ENCODE peak calls at places on chromosomes 5 and 9, in ten cellular contexts. L is DMS153; F is left cardiac atrium; B is brain microvascular endothelial cell; A is stimulated activated CD8-positive, alpha-beta memory T cell treated with anti-CD3 and anti-CD28 coated beads, Interleukin-2, amount 100 ng/mL, for 48 hours; J is activated CD4-positive, alpha-beta T cell treated with anti-CD3 and anti-CD28 coated beads, Interleukin-2, amount 50 U/mL, for 4 hours; I is activated CD4-positive, CD25-positive, alpha-beta regulatory T cell; U is stomach; W is H7; P is stimulated activated naive B cell treated with anti-CD40 and anti-IgM and Interleukin-4, amounts not matched to agents 10 μg/mL and 1 μg/mL and 100 μg/mL, for 72 hours. X is an unnamed sample.

GRCh38 chr5:136036293-136036911 is 7.6 kb downstream of the TGFBI start:
- DNase-seq in P (no peak), W (no peak), J (no peak), I (no peak), B (no peak), L (no peak), U (no peak), A (no peak), F (no peak), X (peak)

GRCh38 chr9:34709196-34709978 is 549 bp downstream of the CCL21 start:
- DNase-seq in W (no peak), I (no peak), A (no peak), P (no peak), B (no peak), F (no peak), L (no peak), J (no peak), U (no peak), X (no peak)

GRCh38 chr9:132163457-132163875 is 1.6 kb downstream of the NTNG2 start:
- DNase-seq in A (no peak), P (no peak), L (no peak), B (no peak), I (no peak), U (no peak), F (no peak), W (no peak), J (no peak), X (no peak)

GRCh38 chr9:34716711-34717110 is 6.8 kb upstream of the CCL21 start:
- DNase-seq in F (no peak), A (no peak), J (no peak), U (no peak), I (no peak), L (no peak), P (no peak), W (no peak), B (no peak), X (no peak)

GRCh38 chr5:2201011-2201410 is 318.3 kb upstream of the IRX4 start:
- DNase-seq in A (no peak), J (no peak), U (no peak), B (no peak), I (no peak), F (no peak), P (no peak), W (no peak), L (no peak), X (no peak)

GRCh38 chr5:74517700-74518099 is 122.8 kb downstream of the ENC1 start:
- DNase-seq in B (peak), F (no peak), P (no peak), U (no peak), A (no peak), I (no peak), J (no peak), L (no peak), W (no peak), X (no peak)

GRCh38 chr9:8769153-8769552 is 969.6 kb upstream of the DMAC1 start:
- DNase-seq in I (no peak), B (no peak), A (no peak), W (no peak), P (no peak), J (no peak), U (no peak), F (no peak), L (peak), X (no peak)

GRCh38 chr9:95138474-95138873 is 179.0 kb downstream of the FANCC start:
- DNase-seq in U (no peak), P (no peak), J (no peak), W (peak), A (no peak), L (peak), B (no peak), I (no peak), F (no peak), X (no peak)

GRCh38 chr5:134503088-134503936 is 22.2 kb upstream of the JADE2 start:
- DNase-seq in P (peak), A (peak), L (no peak), B (peak), J (peak), U (peak), W (peak), F (peak), I (peak), X (peak)

GRCh38 chr5:67246108-67246507 is 49.5 kb upstream of the CD180 start:
- DNase-seq in B (peak), L (peak), J (no peak), F (no peak), P (no peak), U (no peak), A (no peak), I (no peak), W (peak), X (no peak)

GRCh38 chr9:76560481-76560891 is 101.5 kb downstream of the GCNT1 start:
- DNase-seq in I (no peak), W (no peak), P (no peak), L (no peak), B (peak), A (no peak), J (no peak), U (no peak), F (peak), X (peak)

GRCh38 chr9:70480405-70480980 is 66.0 kb upstream of the KLF9 start:
- DNase-seq in F (peak), B (peak), J (no peak), U (peak), A (no peak), I (no peak), P (no peak), W (peak), L (peak), X (peak)

GRCh38 chr5:21711854-21712752 is 1141.0 kb downstream of the CDH12 start:
- DNase-seq in J (no peak), W (no peak), P (no peak), F (no peak), B (no peak), I (no peak), U (no peak), L (no peak), A (no peak), X (no peak)

GRCh38 chr9:111566234-111566633 is 33.2 kb downstream of the PTGR1 start:
- DNase-seq in L (no peak), B (no peak), W (no peak), A (no peak), F (peak), J (no peak), U (no peak), P (no peak), I (no peak), X (no peak)

GRCh38 chr5:110050640-110051345 is 361.1 kb downstream of the MAN2A1 start:
- DNase-seq in A (no peak), F (no peak), W (no peak), U (no peak), I (no peak), J (no peak), P (no peak), L (no peak), B (no peak), X (no peak)

GRCh38 chr5:38509185-38509584 is 47.3 kb downstream of the LIFR start:
- DNase-seq in F (no peak), J (no peak), B (peak), W (no peak), I (no peak), L (no peak), P (no peak), A (no peak), U (no peak), X (no peak)

GRCh38 chr5:115816226-115817042 is at the start of gene CDO1:
- DNase-seq in F (peak), U (no peak), P (no peak), B (peak), L (no peak), A (no peak), I (no peak), W (peak), J (no peak), X (peak)

GRCh38 chr5:77138981-77139380 is 51.9 kb upstream of the ZBED3 start:
- DNase-seq in F (peak), A (no peak), B (peak), I (no peak), W (no peak), J (no peak), P (no peak), U (no peak), L (no peak), X (no peak)

GRCh38 chr5:3854069-3854741 is 258.6 kb downstream of the IRX1 start:
- DNase-seq in I (no peak), F (peak), L (no peak), B (no peak), A (no peak), P (no peak), W (no peak), U (no peak), J (no peak), X (no peak)

GRCh38 chr5:173484569-173484968 is 131.9 kb downstream of the BOD1 start:
- DNase-seq in J (no peak), A (no peak), F (no peak), U (no peak), L (no peak), P (no peak), I (no peak), W (no peak), B (no peak), X (no peak)

GRCh38 chr9:2276296-2276695 is 261.1 kb downstream of the SMARCA2 start:
- DNase-seq in F (no peak), I (no peak), U (no peak), W (no peak), P (no peak), B (no peak), J (no peak), A (no peak), L (no peak), X (no peak)

GRCh38 chr5:74141053-74141452 is 499.5 kb downstream of the ENC1 start:
- DNase-seq in P (no peak), F (no peak), U (no peak), B (peak), W (no peak), I (no peak), A (no peak), J (no peak), L (no peak), X (no peak)

GRCh38 chr9:72586388-72587160 is 65.2 kb downstream of the TMC1 start:
- DNase-seq in A (no peak), P (no peak), U (no peak), F (no peak), W (no peak), I (no peak), J (no peak), B (peak), L (peak), X (no peak)

GRCh38 chr9:124344291-124345050 is 70.8 kb downstream of the PSMB7 start:
- DNase-seq in J (no peak), U (no peak), B (no peak), A (no peak), L (no peak), W (peak), I (no peak), F (no peak), P (no peak), X (peak)

GRCh38 chr5:28014779-28015178 is 976.4 kb upstream of the CDH9 start:
- DNase-seq in A (no peak), J (no peak), I (no peak), W (peak), F (no peak), L (peak), U (no peak), P (no peak), B (peak), X (no peak)

GRCh38 chr9:21002040-21002439 is 29.4 kb downstream of the HACD4 start:
- DNase-seq in F (no peak), U (no peak), A (no peak), J (no peak), I (no peak), L (peak), B (no peak), W (no peak), P (no peak), X (no peak)

GRCh38 chr9:21119093-21119770 is 22.4 kb downstream of the IFNW1 start:
- DNase-seq in A (no peak), W (no peak), P (no peak), I (no peak), B (no peak), L (peak), J (no peak), U (no peak), F (no peak), X (no peak)

GRCh38 chr5:127650649-127651048 is 1.8 kb downstream of the CTXN3 start:
- DNase-seq in F (no peak), B (peak), L (peak), W (no peak), P (no peak), U (no peak), J (no peak), A (no peak), I (no peak), X (no peak)

GRCh38 chr9:26263451-26263850 is 585.2 kb upstream of the TUSC1 start:
- DNase-seq in W (no peak), F (no peak), B (no peak), U (no peak), P (no peak), I (no peak), J (no peak), A (no peak), L (no peak), X (no peak)

GRCh38 chr5:141392429-141393198 is at the start of gene PCDHGA8:
- DNase-seq in B (no peak), P (no peak), W (no peak), J (no peak), L (no peak), F (no peak), U (no peak), A (no peak), I (no peak), X (peak)

GRCh38 chr5:179268399-179268952 is 76.8 kb downstream of the ADAMTS2 start:
- DNase-seq in B (no peak), W (peak), J (no peak), A (no peak), L (no peak), P (no peak), U (peak), F (peak), I (no peak), X (peak)

GRCh38 chr5:108653201-108653600 is 94.5 kb upstream of the FER start:
- DNase-seq in I (no peak), J (no peak), P (no peak), F (no peak), L (no peak), U (no peak), A (no peak), B (no peak), W (no peak), X (no peak)

GRCh38 chr5:31442253-31442820 is 89.6 kb downstream of the DROSHA start:
- DNase-seq in B (peak), L (no peak), W (no peak), P (no peak), J (no peak), F (no peak), A (no peak), U (no peak), I (no peak), X (no peak)

GRCh38 chr5:132012385-132013005 is 1.0 kb upstream of the ACSL6 start:
- DNase-seq in P (no peak), B (peak), U (peak), A (no peak), F (peak), I (no peak), J (no peak), W (peak), L (no peak), X (peak)

GRCh38 chr9:127555830-127556820 is 56.0 kb upstream of the STXBP1 start:
- DNase-seq in U (peak), J (peak), B (peak), W (peak), P (no peak), F (peak), I (peak), L (no peak), A (peak), X (peak)

X was measured in aorta.